ENCODE peak calls at places on chromosomes 1 and 21, in four cellular contexts. K is testis; O is iPS-NIHi11; X is effector memory CD4-positive, alpha-beta T cell. N is an unnamed sample.

GRCh38 chr21:27369962-27370578 is 403.2 kb upstream of the ADAMTS5 start:
- DNase-seq in K (no peak), X (no peak), O (no peak), N (no peak)

GRCh38 chr21:26490771-26491170 is 82.3 kb downstream of the CYYR1 start:
- DNase-seq in O (peak), X (no peak), K (no peak), N (no peak)

GRCh38 chr1:30745834-30746208 is 11.8 kb downstream of the LAPTM5 start:
- DNase-seq in X (no peak), O (no peak), K (no peak), N (no peak)

GRCh38 chr1:26949266-26949925 is 10.9 kb downstream of the KDF1 start:
- DNase-seq in O (no peak), X (no peak), K (no peak), N (peak)

GRCh38 chr1:209160230-209160629 is 423.3 kb upstream of the CAMK1G start:
- DNase-seq in O (no peak), K (no peak), X (no peak), N (no peak)

GRCh38 chr1:160830321-160831153 is 32.1 kb downstream of the CD244 start:
- DNase-seq in X (peak), K (peak), O (peak), N (peak)

GRCh38 chr1:42379794-42380616 is 587 bp upstream of the RIMKLA start:
- DNase-seq in O (peak), K (peak), X (no peak), N (peak)

GRCh38 chr1:230851291-230851691 is 17.0 kb downstream of the C1orf198 start:
- DNase-seq in X (no peak), K (no peak), O (peak), N (peak)

GRCh38 chr1:184212649-184213314 is 161.3 kb downstream of the TSEN15 start:
- DNase-seq in K (no peak), O (peak), X (no peak), N (peak)

GRCh38 chr21:41446571-41446970 is 20.5 kb downstream of the MX1 start:
- DNase-seq in K (no peak), X (no peak), O (no peak), N (peak)